ENCODE peak calls at places on chromosome 18, in ten cellular contexts. One of them, this sample, is unnamed.

GRCh38 chr18:36311026-36311570 is 13.6 kb downstream of the FHOD3 start:
- DNase-seq in head of caudate nucleus: no peak
- DNase-seq in heart left ventricle: peak
- DNase-seq in endothelial cell of umbilical vein: no peak
- DNase-seq in stimulated activated CD8-positive, alpha-beta memory T cell treated with anti-CD3 and anti-CD28 coated beads, Interleukin-4, amount 100 ng/mL, for 1 hour: no peak
- DNase-seq in AG20443: no peak
- DNase-seq in A549: no peak
- DNase-seq in AG08396: no peak
- DNase-seq in neural crest cell: no peak
- DNase-seq in NCI-H1105: no peak
- DNase-seq in this sample: no peak

GRCh38 chr18:13394794-13395193 is 176.2 kb downstream of the LDLRAD4 start:
- DNase-seq in AG20443: no peak
- DNase-seq in stimulated activated CD8-positive, alpha-beta memory T cell treated with anti-CD3 and anti-CD28 coated beads, Interleukin-4, amount 100 ng/mL, for 1 hour: no peak
- DNase-seq in A549: no peak
- DNase-seq in heart left ventricle: no peak
- DNase-seq in AG08396: no peak
- DNase-seq in head of caudate nucleus: no peak
- DNase-seq in NCI-H1105: no peak
- DNase-seq in neural crest cell: no peak
- DNase-seq in endothelial cell of umbilical vein: no peak
- DNase-seq in this sample: no peak

GRCh38 chr18:61854578-61854977 is 38.2 kb downstream of the RNF152 start:
- DNase-seq in AG20443: no peak
- DNase-seq in neural crest cell: no peak
- DNase-seq in heart left ventricle: no peak
- DNase-seq in endothelial cell of umbilical vein: peak
- DNase-seq in stimulated activated CD8-positive, alpha-beta memory T cell treated with anti-CD3 and anti-CD28 coated beads, Interleukin-4, amount 100 ng/mL, for 1 hour: no peak
- DNase-seq in A549: no peak
- DNase-seq in AG08396: peak
- DNase-seq in head of caudate nucleus: no peak
- DNase-seq in NCI-H1105: peak
- DNase-seq in this sample: no peak

GRCh38 chr18:10872297-10872696 is 277.1 kb downstream of the PIEZO2 start:
- DNase-seq in stimulated activated CD8-positive, alpha-beta memory T cell treated with anti-CD3 and anti-CD28 coated beads, Interleukin-4, amount 100 ng/mL, for 1 hour: no peak
- DNase-seq in head of caudate nucleus: no peak
- DNase-seq in endothelial cell of umbilical vein: no peak
- DNase-seq in NCI-H1105: no peak
- DNase-seq in neural crest cell: no peak
- DNase-seq in AG08396: no peak
- DNase-seq in A549: no peak
- DNase-seq in heart left ventricle: peak
- DNase-seq in AG20443: peak
- DNase-seq in this sample: no peak

GRCh38 chr18:5601188-5601624 is 57.4 kb upstream of the EPB41L3 start:
- DNase-seq in head of caudate nucleus: no peak
- DNase-seq in NCI-H1105: no peak
- DNase-seq in stimulated activated CD8-positive, alpha-beta memory T cell treated with anti-CD3 and anti-CD28 coated beads, Interleukin-4, amount 100 ng/mL, for 1 hour: no peak
- DNase-seq in heart left ventricle: no peak
- DNase-seq in neural crest cell: no peak
- DNase-seq in AG08396: no peak
- DNase-seq in endothelial cell of umbilical vein: no peak
- DNase-seq in A549: no peak
- DNase-seq in AG20443: no peak
- DNase-seq in this sample: no peak

GRCh38 chr18:64164883-64165282 is 16.0 kb upstream of the LINC00305 start:
- DNase-seq in AG08396: no peak
- DNase-seq in neural crest cell: no peak
- DNase-seq in AG20443: no peak
- DNase-seq in NCI-H1105: no peak
- DNase-seq in endothelial cell of umbilical vein: no peak
- DNase-seq in heart left ventricle: no peak
- DNase-seq in A549: no peak
- DNase-seq in head of caudate nucleus: no peak
- DNase-seq in stimulated activated CD8-positive, alpha-beta memory T cell treated with anti-CD3 and anti-CD28 coated beads, Interleukin-4, amount 100 ng/mL, for 1 hour: no peak
- DNase-seq in this sample: no peak

GRCh38 chr18:75161629-75162028 is 47.3 kb downstream of the PTGR3 start:
- DNase-seq in neural crest cell: no peak
- DNase-seq in A549: peak
- DNase-seq in endothelial cell of umbilical vein: peak
- DNase-seq in AG20443: peak
- DNase-seq in stimulated activated CD8-positive, alpha-beta memory T cell treated with anti-CD3 and anti-CD28 coated beads, Interleukin-4, amount 100 ng/mL, for 1 hour: no peak
- DNase-seq in NCI-H1105: no peak
- DNase-seq in heart left ventricle: peak
- DNase-seq in head of caudate nucleus: peak
- DNase-seq in AG08396: no peak
- DNase-seq in this sample: no peak

GRCh38 chr18:13710460-13710859 is 15.9 kb downstream of the FAM210A start:
- DNase-seq in A549: no peak
- DNase-seq in endothelial cell of umbilical vein: no peak
- DNase-seq in stimulated activated CD8-positive, alpha-beta memory T cell treated with anti-CD3 and anti-CD28 coated beads, Interleukin-4, amount 100 ng/mL, for 1 hour: no peak
- DNase-seq in head of caudate nucleus: no peak
- DNase-seq in AG20443: no peak
- DNase-seq in NCI-H1105: no peak
- DNase-seq in heart left ventricle: no peak
- DNase-seq in AG08396: no peak
- DNase-seq in neural crest cell: no peak
- DNase-seq in this sample: no peak

GRCh38 chr18:58097127-58097906 is 53.3 kb downstream of the NEDD4L start:
- DNase-seq in AG08396: no peak
- DNase-seq in AG20443: no peak
- DNase-seq in heart left ventricle: no peak
- DNase-seq in A549: no peak
- DNase-seq in NCI-H1105: no peak
- DNase-seq in neural crest cell: no peak
- DNase-seq in head of caudate nucleus: no peak
- DNase-seq in endothelial cell of umbilical vein: peak
- DNase-seq in stimulated activated CD8-positive, alpha-beta memory T cell treated with anti-CD3 and anti-CD28 coated beads, Interleukin-4, amount 100 ng/mL, for 1 hour: no peak
- DNase-seq in this sample: no peak

GRCh38 chr18:64103979-64104378 is 44.9 kb downstream of the LINC00305 start:
- DNase-seq in NCI-H1105: no peak
- DNase-seq in head of caudate nucleus: no peak
- DNase-seq in heart left ventricle: no peak
- DNase-seq in A549: no peak
- DNase-seq in AG20443: no peak
- DNase-seq in AG08396: no peak
- DNase-seq in stimulated activated CD8-positive, alpha-beta memory T cell treated with anti-CD3 and anti-CD28 coated beads, Interleukin-4, amount 100 ng/mL, for 1 hour: no peak
- DNase-seq in neural crest cell: no peak
- DNase-seq in endothelial cell of umbilical vein: no peak
- DNase-seq in this sample: no peak

GRCh38 chr18:32911660-32912284 is 138.9 kb upstream of the KLHL14 start:
- DNase-seq in AG08396: no peak
- DNase-seq in NCI-H1105: no peak
- DNase-seq in A549: no peak
- DNase-seq in head of caudate nucleus: no peak
- DNase-seq in stimulated activated CD8-positive, alpha-beta memory T cell treated with anti-CD3 and anti-CD28 coated beads, Interleukin-4, amount 100 ng/mL, for 1 hour: no peak
- DNase-seq in neural crest cell: no peak
- DNase-seq in heart left ventricle: no peak
- DNase-seq in AG20443: no peak
- DNase-seq in endothelial cell of umbilical vein: no peak
- DNase-seq in this sample: no peak

GRCh38 chr18:54776282-54776977 is 51.8 kb upstream of the RAB27B start:
- DNase-seq in head of caudate nucleus: no peak
- DNase-seq in stimulated activated CD8-positive, alpha-beta memory T cell treated with anti-CD3 and anti-CD28 coated beads, Interleukin-4, amount 100 ng/mL, for 1 hour: no peak
- DNase-seq in NCI-H1105: no peak
- DNase-seq in neural crest cell: no peak
- DNase-seq in endothelial cell of umbilical vein: peak
- DNase-seq in AG08396: peak
- DNase-seq in heart left ventricle: no peak
- DNase-seq in AG20443: peak
- DNase-seq in A549: peak
- DNase-seq in this sample: no peak

GRCh38 chr18:49135871-49136270 is 185.1 kb upstream of the SMAD7 start:
- DNase-seq in neural crest cell: no peak
- DNase-seq in AG20443: peak
- DNase-seq in NCI-H1105: no peak
- DNase-seq in head of caudate nucleus: no peak
- DNase-seq in AG08396: peak
- DNase-seq in endothelial cell of umbilical vein: peak
- DNase-seq in heart left ventricle: no peak
- DNase-seq in A549: no peak
- DNase-seq in stimulated activated CD8-positive, alpha-beta memory T cell treated with anti-CD3 and anti-CD28 coated beads, Interleukin-4, amount 100 ng/mL, for 1 hour: no peak
- DNase-seq in this sample: no peak

GRCh38 chr18:37452015-37452414 is 113.6 kb downstream of the CELF4 start:
- DNase-seq in head of caudate nucleus: no peak
- DNase-seq in AG08396: no peak
- DNase-seq in heart left ventricle: no peak
- DNase-seq in stimulated activated CD8-positive, alpha-beta memory T cell treated with anti-CD3 and anti-CD28 coated beads, Interleukin-4, amount 100 ng/mL, for 1 hour: no peak
- DNase-seq in NCI-H1105: peak
- DNase-seq in AG20443: no peak
- DNase-seq in endothelial cell of umbilical vein: no peak
- DNase-seq in neural crest cell: no peak
- DNase-seq in A549: no peak
- DNase-seq in this sample: no peak

GRCh38 chr18:3151379-3152264 is 68.1 kb downstream of the MYOM1 start:
- DNase-seq in neural crest cell: no peak
- DNase-seq in A549: peak
- DNase-seq in NCI-H1105: peak
- DNase-seq in endothelial cell of umbilical vein: peak
- DNase-seq in stimulated activated CD8-positive, alpha-beta memory T cell treated with anti-CD3 and anti-CD28 coated beads, Interleukin-4, amount 100 ng/mL, for 1 hour: no peak
- DNase-seq in AG20443: peak
- DNase-seq in heart left ventricle: no peak
- DNase-seq in AG08396: peak
- DNase-seq in head of caudate nucleus: no peak
- DNase-seq in this sample: no peak

GRCh38 chr18:58955738-58956137 is 91.1 kb downstream of the ZNF532 start:
- DNase-seq in AG20443: peak
- DNase-seq in NCI-H1105: no peak
- DNase-seq in heart left ventricle: no peak
- DNase-seq in head of caudate nucleus: no peak
- DNase-seq in A549: no peak
- DNase-seq in neural crest cell: no peak
- DNase-seq in AG08396: no peak
- DNase-seq in endothelial cell of umbilical vein: no peak
- DNase-seq in stimulated activated CD8-positive, alpha-beta memory T cell treated with anti-CD3 and anti-CD28 coated beads, Interleukin-4, amount 100 ng/mL, for 1 hour: no peak
- DNase-seq in this sample: no peak

GRCh38 chr18:5173646-5174045 is 23.4 kb downstream of the AKAIN1 start:
- DNase-seq in A549: no peak
- DNase-seq in heart left ventricle: no peak
- DNase-seq in NCI-H1105: no peak
- DNase-seq in neural crest cell: no peak
- DNase-seq in endothelial cell of umbilical vein: no peak
- DNase-seq in AG08396: no peak
- DNase-seq in AG20443: no peak
- DNase-seq in stimulated activated CD8-positive, alpha-beta memory T cell treated with anti-CD3 and anti-CD28 coated beads, Interleukin-4, amount 100 ng/mL, for 1 hour: no peak
- DNase-seq in head of caudate nucleus: no peak
- DNase-seq in this sample: no peak

GRCh38 chr18:10560457-10561045 is 34.7 kb downstream of the NAPG start:
- DNase-seq in head of caudate nucleus: peak
- DNase-seq in heart left ventricle: peak
- DNase-seq in stimulated activated CD8-positive, alpha-beta memory T cell treated with anti-CD3 and anti-CD28 coated beads, Interleukin-4, amount 100 ng/mL, for 1 hour: peak
- DNase-seq in A549: peak
- DNase-seq in NCI-H1105: peak
- DNase-seq in endothelial cell of umbilical vein: peak
- DNase-seq in AG08396: peak
- DNase-seq in neural crest cell: peak
- DNase-seq in AG20443: peak
- DNase-seq in this sample: peak

GRCh38 chr18:3652380-3653262 is 202.6 kb downstream of the TGIF1 start:
- DNase-seq in A549: peak
- DNase-seq in stimulated activated CD8-positive, alpha-beta memory T cell treated with anti-CD3 and anti-CD28 coated beads, Interleukin-4, amount 100 ng/mL, for 1 hour: no peak
- DNase-seq in heart left ventricle: peak
- DNase-seq in neural crest cell: peak
- DNase-seq in AG08396: peak
- DNase-seq in endothelial cell of umbilical vein: peak
- DNase-seq in head of caudate nucleus: no peak
- DNase-seq in AG20443: peak
- DNase-seq in NCI-H1105: no peak
- DNase-seq in this sample: peak

GRCh38 chr18:26460449-26461091 is 87.8 kb downstream of the KCTD1 start:
- DNase-seq in A549: no peak
- DNase-seq in heart left ventricle: peak
- DNase-seq in endothelial cell of umbilical vein: peak
- DNase-seq in AG20443: no peak
- DNase-seq in head of caudate nucleus: no peak
- DNase-seq in stimulated activated CD8-positive, alpha-beta memory T cell treated with anti-CD3 and anti-CD28 coated beads, Interleukin-4, amount 100 ng/mL, for 1 hour: no peak
- DNase-seq in neural crest cell: no peak
- DNase-seq in NCI-H1105: peak
- DNase-seq in AG08396: no peak
- DNase-seq in this sample: no peak

GRCh38 chr18:57083485-57083884 is 63.4 kb upstream of the BOD1L2 start:
- DNase-seq in heart left ventricle: no peak
- DNase-seq in neural crest cell: no peak
- DNase-seq in endothelial cell of umbilical vein: no peak
- DNase-seq in AG20443: no peak
- DNase-seq in AG08396: no peak
- DNase-seq in head of caudate nucleus: no peak
- DNase-seq in stimulated activated CD8-positive, alpha-beta memory T cell treated with anti-CD3 and anti-CD28 coated beads, Interleukin-4, amount 100 ng/mL, for 1 hour: no peak
- DNase-seq in NCI-H1105: no peak
- DNase-seq in A549: no peak
- DNase-seq in this sample: no peak

GRCh38 chr18:42719221-42719620 is 396.3 kb downstream of the RIT2 start:
- DNase-seq in heart left ventricle: no peak
- DNase-seq in A549: no peak
- DNase-seq in head of caudate nucleus: no peak
- DNase-seq in endothelial cell of umbilical vein: no peak
- DNase-seq in stimulated activated CD8-positive, alpha-beta memory T cell treated with anti-CD3 and anti-CD28 coated beads, Interleukin-4, amount 100 ng/mL, for 1 hour: no peak
- DNase-seq in neural crest cell: no peak
- DNase-seq in AG20443: no peak
- DNase-seq in NCI-H1105: no peak
- DNase-seq in AG08396: no peak
- DNase-seq in this sample: no peak

This sample was measured in ascending aorta.